ENCODE peak calls at places on chromosomes 13 and 19, in four cellular contexts. E, M, P and C are unnamed samples.

GRCh38 chr13:108104736-108105135 is 110.6 kb downstream of the LIG4 start:
- DNase-seq in E (no peak), M (no peak), P (no peak), C (no peak)

GRCh38 chr19:17326595-17326966 is 8.1 kb downstream of the ANO8 start:
- DNase-seq in E (no peak), M (no peak), P (no peak), C (no peak)

GRCh38 chr19:52237771-52238400 is 31.5 kb upstream of the ZNF766 start:
- DNase-seq in P (peak), M (peak), E (peak), C (peak)

GRCh38 chr19:18514800-18515682 is 6.8 kb downstream of the ELL start:
- DNase-seq in E (no peak), M (peak), P (peak), C (no peak)

GRCh38 chr19:33444993-33445751 is 71.7 kb downstream of the CEBPG start:
- DNase-seq in E (peak), P (no peak), M (no peak), C (no peak)

GRCh38 chr19:19049406-19049805 is 14.4 kb upstream of the SLC25A42 start:
- DNase-seq in M (no peak), P (peak), E (no peak), C (no peak)

GRCh38 chr19:6580313-6580712 is 10.6 kb downstream of the CD70 start:
- DNase-seq in E (peak), P (peak), M (no peak), C (no peak)

GRCh38 chr19:48970923-48971395 is 5.8 kb downstream of the FTL start:
- DNase-seq in E (no peak), M (peak), P (peak), C (no peak)

GRCh38 chr19:4645718-4646117 is 6.4 kb downstream of the TNFAIP8L1 start:
- DNase-seq in P (no peak), E (no peak), M (no peak), C (no peak)

GRCh38 chr13:109725297-109725696 is 61.1 kb downstream of the IRS2 start:
- DNase-seq in P (no peak), M (no peak), E (no peak), C (no peak)

GRCh38 chr13:113178070-113178895 is 19.8 kb downstream of the PROZ start:
- DNase-seq in E (peak), M (no peak), P (peak), C (peak)

GRCh38 chr13:59673301-59673700 is 490.4 kb downstream of the DIAPH3 start:
- DNase-seq in E (peak), P (peak), M (no peak), C (no peak)

GRCh38 chr19:42323473-42323851 is 2.0 kb upstream of the MEGF8 start:
- DNase-seq in E (no peak), P (no peak), M (no peak), C (no peak)

GRCh38 chr19:18118420-18119242 is 21.1 kb downstream of the MAST3 start:
- DNase-seq in E (no peak), M (peak), P (peak), C (no peak)

GRCh38 chr13:44108345-44108858 is 228.7 kb downstream of the LACC1 start:
- DNase-seq in P (no peak), M (peak), E (no peak), C (no peak)

GRCh38 chr19:41310031-41310831 is at the start of gene CCDC97:
- DNase-seq in M (peak), P (peak), E (peak), C (no peak)

GRCh38 chr19:10226376-10227214 is 4.5 kb downstream of the S1PR2 start:
- DNase-seq in M (peak), P (peak), E (peak), C (no peak)

GRCh38 chr19:6481541-6482342 is at the start of gene DENND1C:
- DNase-seq in M (peak), P (no peak), E (no peak), C (no peak)

GRCh38 chr19:38949580-38950367 is 19.0 kb downstream of the MRPS12 start:
- DNase-seq in E (peak), P (peak), M (peak), C (no peak)

GRCh38 chr19:5189318-5189607 is 151.3 kb downstream of the PTPRS start:
- DNase-seq in E (no peak), P (no peak), M (no peak), C (no peak)

GRCh38 chr19:23718802-23719201 is 31.8 kb upstream of the ZNF675 start:
- DNase-seq in E (no peak), M (no peak), P (no peak), C (no peak)

GRCh38 chr19:12777217-12778019 is 2.1 kb upstream of the HOOK2 start:
- DNase-seq in M (peak), E (no peak), P (peak), C (no peak)

GRCh38 chr19:46381346-46381745 is 32.0 kb downstream of the CCDC8 start:
- DNase-seq in M (no peak), E (no peak), P (no peak), C (no peak)

GRCh38 chr13:35720690-35721554 is 244.4 kb upstream of the MAB21L1 start:
- DNase-seq in M (peak), P (peak), E (no peak), C (no peak)

GRCh38 chr13:31629085-31629785 is 110.1 kb upstream of the RXFP2 start:
- DNase-seq in M (no peak), E (peak), P (peak), C (no peak)

GRCh38 chr13:50691682-50692263 is 151.7 kb downstream of the DLEU7 start:
- DNase-seq in E (peak), P (no peak), M (no peak), C (no peak)

GRCh38 chr19:38228491-38229439 is 4.7 kb upstream of the DPF1 start:
- DNase-seq in E (no peak), M (no peak), P (no peak), C (no peak)

GRCh38 chr13:60312851-60313505 is 84.0 kb upstream of the TDRD3 start:
- DNase-seq in M (no peak), E (peak), P (no peak), C (no peak)

GRCh38 chr19:11963566-11964355 is 1.1 kb upstream of the ZNF763 start:
- DNase-seq in M (peak), P (peak), E (no peak), C (no peak)

GRCh38 chr13:113144255-113144629 is 14.2 kb upstream of the PROZ start:
- DNase-seq in M (no peak), E (no peak), P (no peak), C (no peak)

GRCh38 chr19:3358392-3358918 is 7.9 kb upstream of the NFIC start:
- DNase-seq in E (no peak), M (peak), P (no peak), C (no peak)

GRCh38 chr13:98994896-98995295 is 17.0 kb upstream of the DOCK9 start:
- DNase-seq in P (no peak), E (no peak), M (no peak), C (no peak)

GRCh38 chr19:12784871-12785430 is 6.3 kb upstream of the JUNB start:
- DNase-seq in P (no peak), M (no peak), E (no peak), C (no peak)

GRCh38 chr19:54281008-54281728 is at the start of gene LILRB2:
- DNase-seq in P (no peak), M (no peak), E (no peak), C (no peak)

GRCh38 chr19:4278460-4278901 is 585 bp upstream of the SHD start:
- DNase-seq in E (no peak), P (no peak), M (no peak), C (no peak)

DNA sequence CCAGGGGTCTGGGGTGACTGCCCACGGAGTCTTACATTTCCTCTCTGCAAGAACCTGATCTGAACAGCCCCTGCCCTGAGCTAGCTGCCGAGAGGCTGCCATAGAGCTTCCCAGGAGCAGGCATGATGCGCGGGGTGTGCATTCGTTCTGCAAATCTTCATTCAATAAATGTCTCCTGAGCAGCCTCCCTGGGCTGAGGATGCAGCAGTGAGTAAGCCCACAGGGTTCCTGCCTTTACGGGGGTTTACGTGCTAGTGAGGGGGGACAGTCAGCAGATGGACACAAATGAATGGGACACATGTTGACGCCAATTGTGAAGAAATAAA is 1.6 kb upstream of the SHISA7 start:
- DNase-seq in P (no peak), M (no peak), E (no peak), C (no peak)
- TF ChIP-seq CTCF in P (no peak), M (no peak), E (no peak), C (no peak)

DNA sequence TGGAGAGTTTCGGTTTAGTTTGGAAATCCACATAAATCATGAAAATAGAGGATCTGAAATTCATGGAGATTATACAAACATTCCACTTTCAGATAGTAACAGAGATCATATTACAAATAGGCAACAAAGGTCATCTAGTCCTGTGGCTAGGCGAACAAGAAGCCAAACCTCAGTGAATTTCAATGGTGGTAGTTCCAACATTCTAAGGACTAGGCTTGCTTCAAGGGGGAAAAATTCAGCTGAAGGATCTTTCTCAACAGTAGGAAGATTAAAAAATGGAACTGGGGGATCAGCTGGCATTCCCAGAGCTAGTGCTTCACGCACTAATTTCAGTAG is 47.0 kb downstream of the FOXO1 start:
- DNase-seq in E (peak), P (peak), M (no peak), C (no peak)
- H3K4me3 ChIP-seq in E (no peak), P (no peak), M (no peak), C (no peak)

DNA sequence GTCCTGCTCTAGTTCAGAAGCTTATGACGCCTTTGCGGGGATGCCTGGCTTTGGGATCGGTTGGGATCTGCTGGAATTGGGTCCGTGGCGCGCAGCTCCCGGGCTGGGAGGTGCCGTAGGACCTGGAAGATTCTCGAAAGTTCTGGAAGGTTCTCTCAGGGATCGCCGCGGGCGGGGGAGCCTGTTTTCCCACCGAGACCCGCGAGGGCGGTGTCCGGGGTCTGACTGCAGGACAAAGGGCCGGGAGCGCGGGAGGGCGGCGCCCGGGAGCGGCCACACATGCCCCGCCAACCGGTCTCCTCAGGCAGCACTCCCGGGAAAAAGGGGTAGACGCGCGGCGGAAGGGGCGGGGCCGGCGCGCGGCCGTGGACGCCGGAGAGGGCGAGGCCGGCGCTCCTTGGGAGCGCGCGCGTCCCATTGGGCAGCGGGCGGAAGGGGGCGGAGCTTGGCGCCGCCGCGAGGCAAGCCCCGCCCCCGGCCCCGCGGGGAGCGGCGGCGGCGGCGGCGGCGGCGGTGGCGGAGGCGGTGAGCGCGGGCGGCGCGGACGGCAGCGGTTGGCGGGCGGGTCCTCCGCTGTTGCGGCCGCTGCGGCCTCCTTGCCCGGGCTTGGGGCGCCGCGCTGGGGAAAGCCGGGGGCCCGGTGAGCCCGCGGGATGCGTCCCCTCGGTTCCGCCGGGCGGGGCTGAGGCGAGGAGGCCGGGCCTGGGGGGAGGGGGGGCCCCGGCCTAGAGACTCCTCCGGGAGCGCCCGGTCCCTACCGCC is 29.0 kb upstream of the NDUFS7 start:
- DNase-seq in M (peak), P (peak), E (peak), C (peak)
- TF ChIP-seq CTCF in M (peak), P (no peak), E (no peak), C (no peak)

DNA sequence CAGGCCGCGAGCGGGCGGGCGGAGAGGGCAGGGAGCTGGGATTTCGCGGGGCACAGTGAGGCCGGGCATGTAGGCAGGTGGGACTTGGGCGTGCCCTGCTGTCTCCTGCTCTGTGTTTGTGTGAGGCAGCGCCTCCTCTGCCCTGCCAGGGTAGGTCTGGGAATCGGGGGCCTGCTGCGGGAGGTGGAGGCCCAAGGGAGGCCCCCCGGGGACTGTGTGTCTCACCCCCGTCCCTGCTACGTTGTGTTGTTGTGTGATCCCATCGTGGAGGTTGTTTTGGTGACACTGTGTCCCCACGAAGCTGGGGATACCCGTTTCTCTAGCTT is 957 bp downstream of the FXYD1 start:
- DNase-seq in M (no peak), P (no peak), E (no peak), C (no peak)
- H3K4me3 ChIP-seq in M (no peak), P (peak), E (no peak), C (no peak)

GRCh38 chr19:56222901-56223300 is 20.8 kb downstream of the ZSCAN5C start:
- DNase-seq in P (no peak), E (no peak), M (no peak), C (no peak)
- TF ChIP-seq CTCF in P (no peak), E (no peak), M (no peak), C (no peak)